ENCODE peak calls at places on chromosomes 6 and 20, in eight cellular contexts. C is GM13976; A is stomach; M is dermis microvascular lymphatic vessel endothelial cell; F is stimulated activated CD4-positive, alpha-beta T cell treated with anti-CD3 and anti-CD28 coated beads, TNF-alpha, amount 100 ng/mL, for 24 hours; V is cerebellar cortex; T is HS-27A; B is NCI-H510A. W is an unnamed sample.

GRCh38 chr6:119647309-119647708 is 297.7 kb upstream of the MAN1A1 start:
- DNase-seq in C (no peak), A (no peak), M (no peak), F (no peak), V (no peak), T (no peak), B (no peak), W (no peak)

GRCh38 chr6:113067612-113068262 is 720.6 kb downstream of the RFPL4B start:
- DNase-seq in C (no peak), A (no peak), M (no peak), F (no peak), V (no peak), T (no peak), B (no peak), W (no peak)

GRCh38 chr6:140909156-140909555 is 1223.6 kb upstream of the GJE1 start:
- DNase-seq in C (no peak), A (no peak), M (no peak), F (no peak), V (no peak), T (no peak), B (no peak), W (no peak)

GRCh38 chr6:53744321-53744720 is 50.5 kb upstream of the LRRC1 start:
- DNase-seq in C (no peak), A (no peak), M (no peak), F (no peak), V (no peak), T (no peak), B (peak; percentile 90), W (no peak)

GRCh38 chr20:43751167-43752050 is 24.6 kb upstream of the GTSF1L start:
- DNase-seq in C (peak; percentile 84), A (no peak), M (no peak), F (peak; percentile 59), V (no peak), T (peak; percentile 62), B (no peak), W (no peak)

GRCh38 chr6:112178846-112179245 is 75.5 kb downstream of the LAMA4 start:
- DNase-seq in C (no peak), A (no peak), M (no peak), F (no peak), V (no peak), T (no peak), B (no peak), W (no peak)

GRCh38 chr6:157075549-157076426 is 247.5 kb downstream of the TMEM242 start:
- DNase-seq in C (peak; percentile 44), A (no peak), M (no peak), F (peak; percentile 15), V (no peak), T (peak; percentile 26), B (no peak), W (no peak)

GRCh38 chr20:38554986-38555385 is 26.0 kb upstream of the ADIG start:
- DNase-seq in C (no peak), A (no peak), M (no peak), F (no peak), V (no peak), T (no peak), B (no peak), W (no peak)

GRCh38 chr6:107122748-107123147 is 7.4 kb upstream of the BEND3 start:
- DNase-seq in C (no peak), A (no peak), M (no peak), F (no peak), V (no peak), T (no peak), B (no peak), W (no peak)

GRCh38 chr20:46701556-46701955 is 7.9 kb upstream of the SLC2A10 start:
- DNase-seq in C (no peak), A (no peak), M (no peak), F (no peak), V (no peak), T (no peak), B (no peak), W (no peak)

GRCh38 chr20:49989234-49990065 is 6.7 kb downstream of the SNAI1 start:
- DNase-seq in C (no peak), A (no peak), M (no peak), F (no peak), V (peak; percentile 82), T (no peak), B (no peak), W (no peak)

GRCh38 chr6:62039602-62040001 is 246.4 kb downstream of the KHDRBS2 start:
- DNase-seq in C (no peak), A (no peak), M (no peak), F (no peak), V (no peak), T (no peak), B (no peak), W (no peak)

GRCh38 chr6:1424306-1424927 is 35.0 kb downstream of the FOXF2 start:
- DNase-seq in C (peak; percentile 70), A (peak; percentile 63), M (peak; percentile 7), F (peak; percentile 21), V (peak; percentile 41), T (peak; percentile 9), B (no peak), W (no peak)

GRCh38 chr6:2850480-2851150 is 9.0 kb upstream of the SERPINB1 start:
- DNase-seq in C (no peak), A (no peak), M (peak; percentile 33), F (no peak), V (no peak), T (peak; percentile 43), B (no peak), W (peak; percentile 85)

GRCh38 chr6:126804255-126805064 is 314.0 kb upstream of the RSPO3 start:
- DNase-seq in C (peak; percentile 15), A (no peak), M (peak; percentile 18), F (no peak), V (peak; percentile 67), T (no peak), B (no peak), W (peak; percentile 13)

GRCh38 chr6:15475261-15475660 is 187.6 kb downstream of the DTNBP1 start:
- DNase-seq in C (no peak), A (no peak), M (no peak), F (no peak), V (no peak), T (no peak), B (no peak), W (no peak)

GRCh38 chr6:87277123-87277522 is 45.3 kb upstream of the SMIM8 start:
- DNase-seq in C (no peak), A (no peak), M (no peak), F (no peak), V (peak; percentile 17), T (no peak), B (no peak), W (no peak)

GRCh38 chr20:49825521-49826033 is 12.9 kb downstream of the SLC9A8 start:
- DNase-seq in C (no peak), A (no peak), M (no peak), F (no peak), V (no peak), T (no peak), B (peak; percentile 67), W (no peak)

GRCh38 chr6:105739764-105740163 is 336.9 kb upstream of the PREP start:
- DNase-seq in C (no peak), A (no peak), M (no peak), F (no peak), V (no peak), T (no peak), B (no peak), W (no peak)

GRCh38 chr6:36592221-36592655 is 1.9 kb upstream of the SRSF3 start:
- DNase-seq in C (peak; percentile 54), A (no peak), M (no peak), F (no peak), V (no peak), T (no peak), B (no peak), W (no peak)

GRCh38 chr6:79868098-79868722 is 79.1 kb downstream of the ELOVL4 start:
- DNase-seq in C (peak; percentile 52), A (no peak), M (peak; percentile 47), F (no peak), V (peak; percentile 91), T (peak; percentile 17), B (peak; percentile 4), W (peak; percentile 27)

GRCh38 chr20:23159256-23159922 is 73.3 kb upstream of the CD93 start:
- DNase-seq in C (no peak), A (peak; percentile 25), M (no peak), F (no peak), V (no peak), T (no peak), B (no peak), W (no peak)

GRCh38 chr6:61538765-61539164 is 747.3 kb downstream of the KHDRBS2 start:
- DNase-seq in C (no peak), A (no peak), M (no peak), F (no peak), V (no peak), T (no peak), B (no peak), W (no peak)